ENCODE peak calls at places on chromosome 17, in five cellular contexts. G is MM.1S, M is substantia nigra, Z is Daoy, H is foreskin fibroblast. B is an unnamed sample.

GRCh38 chr17:63937319-63937718 is 5.2 kb upstream of the CD79B start:
- DNase-seq in G (no peak), M (no peak), Z (no peak), H (no peak), B (no peak)

GRCh38 chr17:880074-880870 is 98.1 kb downstream of the MRM3 start:
- DNase-seq in G (no peak), M (no peak), Z (no peak), H (peak), B (no peak)

GRCh38 chr17:18862011-18862410 is 4.1 kb downstream of the PRPSAP2 start:
- DNase-seq in G (no peak), M (no peak), Z (no peak), H (no peak), B (no peak)

GRCh38 chr17:56319531-56319930 is 166.3 kb downstream of the ANKFN1 start:
- DNase-seq in G (peak), M (no peak), Z (peak), H (peak), B (peak)

GRCh38 chr17:77721823-77722160 is 236.7 kb upstream of the TNRC6C start:
- DNase-seq in G (no peak), M (no peak), Z (no peak), H (no peak), B (no peak)

GRCh38 chr17:63001689-63002394 is 35.8 kb downstream of the TANC2 start:
- DNase-seq in G (no peak), M (no peak), Z (no peak), H (no peak), B (peak)

GRCh38 chr17:38329284-38329683 is 14.5 kb downstream of the GPR179 start:
- DNase-seq in G (no peak), M (no peak), Z (no peak), H (no peak), B (no peak)

GRCh38 chr17:74513987-74514631 is 17.2 kb downstream of the CD300LB start:
- DNase-seq in G (peak), M (no peak), Z (peak), H (peak), B (peak)

GRCh38 chr17:42305543-42306384 is 17.5 kb downstream of the STAT5A start:
- DNase-seq in G (no peak), M (no peak), Z (no peak), H (no peak), B (no peak)

GRCh38 chr17:49980703-49981197 is 11.8 kb downstream of the DLX4 start:
- DNase-seq in G (no peak), M (no peak), Z (no peak), H (no peak), B (no peak)

GRCh38 chr17:40351185-40352043 is 13.1 kb downstream of the GJD3 start:
- DNase-seq in G (no peak), M (no peak), Z (no peak), H (no peak), B (peak)

GRCh38 chr17:2893422-2893914 is 97.2 kb downstream of the RAP1GAP2 start:
- DNase-seq in G (no peak), M (no peak), Z (no peak), H (no peak), B (no peak)

GRCh38 chr17:47225436-47225858 is 16.3 kb downstream of the MYL4 start:
- DNase-seq in G (no peak), M (no peak), Z (peak), H (peak), B (peak)

GRCh38 chr17:62090021-62090824 is 25.1 kb upstream of the MED13 start:
- DNase-seq in G (no peak), M (no peak), Z (no peak), H (no peak), B (no peak)

GRCh38 chr17:43430936-43431649 is 32.3 kb downstream of the ARL4D start:
- DNase-seq in G (no peak), M (no peak), Z (no peak), H (no peak), B (no peak)

GRCh38 chr17:57916925-57917858 is 38.0 kb downstream of the CUEDC1 start:
- DNase-seq in G (peak), M (peak), Z (no peak), H (no peak), B (no peak)

GRCh38 chr17:47957591-47958490 is at the start of gene PRR15L:
- DNase-seq in G (peak), M (no peak), Z (no peak), H (no peak), B (no peak)

GRCh38 chr17:4631431-4631830 is 10.0 kb downstream of the ALOX15 start:
- DNase-seq in G (no peak), M (no peak), Z (no peak), H (no peak), B (no peak)

B was measured in LHCN-M2.